ENCODE peak calls at places on chromosome 22, in six cellular contexts. W is PC-9, O is HCT116, H is tibial nerve, J is RWPE1, D is testis. X is an unnamed sample.

GRCh38 chr22:44131412-44131811 is 49.3 kb upstream of the PARVG start:
- DNase-seq in J (no peak), W (no peak), H (no peak), O (no peak), D (no peak), X (no peak)

GRCh38 chr22:27336151-27337090 is 465.1 kb downstream of the MN1 start:
- DNase-seq in W (no peak), D (no peak), O (no peak), H (no peak), J (peak), X (no peak)

GRCh38 chr22:26994801-26995200 is 337.4 kb downstream of the MIAT start:
- DNase-seq in D (no peak), H (no peak), J (no peak), W (no peak), O (no peak), X (no peak)

GRCh38 chr22:49298834-49299750 is 528.6 kb downstream of the BRD1 start:
- DNase-seq in W (no peak), D (peak), O (no peak), H (no peak), J (no peak), X (no peak)

GRCh38 chr22:45879552-45879949 is 97.4 kb downstream of the WNT7B start:
- DNase-seq in J (no peak), W (no peak), D (no peak), O (no peak), H (no peak), X (no peak)

GRCh38 chr22:46421272-46421671 is 85.8 kb downstream of the TRMU start:
- DNase-seq in O (no peak), J (no peak), H (no peak), W (no peak), D (no peak), X (no peak)

GRCh38 chr22:29130490-29130889 is 57.7 kb downstream of the KREMEN1 start:
- DNase-seq in O (no peak), H (no peak), W (no peak), J (no peak), D (no peak), X (no peak)

GRCh38 chr22:32623943-32624342 is 149.3 kb downstream of the FBXO7 start:
- DNase-seq in H (peak), D (peak), O (no peak), J (no peak), W (no peak), X (peak)

GRCh38 chr22:24429411-24430365 is 2.3 kb downstream of the ADORA2A start:
- DNase-seq in W (no peak), J (no peak), O (no peak), H (no peak), D (no peak), X (no peak)

GRCh38 chr22:37757663-37758062 is 50.1 kb upstream of the GCAT start:
- DNase-seq in D (no peak), O (no peak), W (no peak), H (no peak), J (no peak), X (no peak)

GRCh38 chr22:30806391-30806861 is 111.8 kb downstream of the OSBP2 start:
- DNase-seq in O (peak), H (no peak), J (peak), W (peak), D (no peak), X (no peak)

GRCh38 chr22:42282252-42282942 is 11.9 kb upstream of the TCF20 start:
- DNase-seq in O (no peak), W (no peak), J (no peak), D (no peak), H (no peak), X (no peak)

GRCh38 chr22:45640941-45641621 is 30.6 kb upstream of the ATXN10 start:
- DNase-seq in J (no peak), W (no peak), H (no peak), O (no peak), D (no peak), X (no peak)

GRCh38 chr22:43435851-43436535 is 24.2 kb downstream of the MPPED1 start:
- DNase-seq in H (no peak), J (no peak), W (no peak), D (no peak), O (no peak), X (no peak)

GRCh38 chr22:30262917-30263741 is 3.5 kb downstream of the OSM start:
- DNase-seq in H (peak), J (peak), D (peak), W (no peak), O (no peak), X (no peak)

GRCh38 chr22:42172385-42173172 is 42.0 kb upstream of the CYP2D6 start:
- DNase-seq in D (no peak), H (no peak), J (no peak), O (no peak), W (no peak), X (no peak)

GRCh38 chr22:37806409-37807338 is 1.1 kb upstream of the GCAT start:
- DNase-seq in J (no peak), D (peak), O (no peak), W (no peak), H (no peak), X (no peak)

GRCh38 chr22:44448271-44448780 is 49.7 kb downstream of the RTL6 start:
- DNase-seq in H (peak), W (peak), J (peak), D (peak), O (no peak), X (peak)

GRCh38 chr22:38572065-38572464 is 2.1 kb upstream of the DMC1 start:
- DNase-seq in J (peak), H (peak), D (peak), W (peak), O (peak), X (no peak)

GRCh38 chr22:41636467-41636866 is 15.4 kb downstream of the XRCC6 start:
- DNase-seq in D (no peak), W (no peak), J (no peak), O (no peak), H (no peak), X (no peak)

GRCh38 chr22:24894220-24894975 is 52.1 kb downstream of the LHFPL7 start:
- DNase-seq in D (peak), O (peak), J (peak), H (peak), W (peak), X (peak)

GRCh38 chr22:39706406-39707150 is 136.0 kb downstream of the CACNA1I start:
- DNase-seq in O (no peak), W (no peak), H (no peak), D (no peak), J (no peak), X (no peak)

GRCh38 chr22:17980638-17981051 is 43.7 kb downstream of the MICAL3 start:
- DNase-seq in D (peak), O (no peak), H (peak), W (no peak), J (no peak), X (no peak)

GRCh38 chr22:35329114-35329847 is 29.6 kb downstream of the TOM1 start:
- DNase-seq in O (no peak), W (no peak), D (no peak), J (no peak), H (no peak), X (no peak)
- TF ChIP-seq CTCF in O (no peak), W (no peak), D (no peak), J (no peak), H (no peak), X (no peak)

GRCh38 chr22:25896098-25896497 is 154.1 kb downstream of the MYO18B start:
- DNase-seq in D (no peak), J (no peak), W (no peak), H (no peak), O (no peak), X (no peak)
- TF ChIP-seq CTCF in D (no peak), J (no peak), W (no peak), H (no peak), O (peak), X (no peak)

DNA sequence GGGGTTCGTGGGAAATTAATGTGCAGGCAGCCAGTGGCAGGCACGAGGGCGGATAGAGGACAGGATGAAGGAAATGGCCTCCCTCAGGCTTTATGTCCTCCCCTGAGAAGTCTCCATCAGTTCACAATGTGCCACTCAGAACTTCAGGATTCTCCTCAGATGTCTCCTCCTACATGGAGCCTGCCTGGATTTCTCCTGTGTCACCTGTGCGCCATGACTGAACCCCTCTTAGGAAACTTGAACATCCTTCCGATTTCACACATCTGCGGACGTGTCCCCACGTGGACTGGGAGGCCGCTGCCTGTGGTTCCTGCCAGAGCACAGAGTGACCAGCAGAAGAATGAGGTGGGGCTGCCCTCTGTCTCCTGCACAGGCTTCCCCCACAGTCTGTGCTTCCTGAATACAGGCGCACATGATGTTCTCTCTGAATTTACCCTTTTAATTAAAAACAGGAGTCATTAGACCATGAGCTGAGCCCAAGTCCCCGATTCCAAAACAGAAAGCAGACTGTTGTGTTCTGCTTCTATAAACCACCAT is 1086.0 kb downstream of the TBC1D22A start:
- DNase-seq in W (no peak), D (peak), J (no peak), O (no peak), H (no peak), X (no peak)
- TF ChIP-seq CTCF in W (no peak), D (no peak), J (no peak), O (no peak), H (no peak), X (no peak)

GRCh38 chr22:36065775-36066544 is 37.3 kb upstream of the RBFOX2 start:
- DNase-seq in D (peak), H (peak), O (peak), W (peak), J (peak), X (peak)
- TF ChIP-seq CTCF in D (peak), H (peak), O (peak), W (peak), J (peak), X (peak)